ENCODE peak calls at places on chromosomes 7 and 10, in nine cellular contexts. F is activated naive CD4-positive, alpha-beta T cell; J is GM13977; M is bronchial epithelial cell; E is activated CD8-positive, alpha-beta T cell treated with anti-CD3 and anti-CD28 coated beads for 36 hours; D is stimulated activated naive CD8-positive, alpha-beta T cell treated with anti-CD3 and anti-CD28 coated beads, Interleukin-15, amount 100 ng/mL, for 72 hours; U is T-cell; Z is iPS DF 6.9; X is aorta. H is an unnamed sample.

GRCh38 chr7:106075937-106076336 is 36.2 kb downstream of the SYPL1 start:
- DNase-seq in F (no peak), J (no peak), M (no peak), E (no peak), D (no peak), U (no peak), Z (no peak), X (no peak), H (no peak)

GRCh38 chr10:119658274-119658673 is 7.1 kb downstream of the BAG3 start:
- DNase-seq in F (no peak), J (no peak), M (peak; percentile 91), E (no peak), D (no peak), U (no peak), Z (no peak), X (peak; percentile 94), H (no peak)

GRCh38 chr10:79463578-79464496 is 18.4 kb upstream of the ZCCHC24 start:
- DNase-seq in F (no peak), J (no peak), M (no peak), E (no peak), D (no peak), U (no peak), Z (no peak), X (no peak), H (no peak)

GRCh38 chr7:120332433-120332832 is 59.5 kb downstream of the KCND2 start:
- DNase-seq in F (no peak), J (no peak), M (no peak), E (no peak), D (no peak), U (no peak), Z (no peak), X (no peak), H (no peak)

GRCh38 chr10:75197906-75198305 is 12.7 kb upstream of the VDAC2 start:
- DNase-seq in F (no peak), J (no peak), M (no peak), E (no peak), D (no peak), U (no peak), Z (no peak), X (no peak), H (no peak)

GRCh38 chr10:130046591-130046990 is 64.0 kb downstream of the C10orf143 start:
- DNase-seq in F (no peak), J (no peak), M (no peak), E (no peak), D (no peak), U (no peak), Z (no peak), X (peak; percentile 69), H (no peak)

GRCh38 chr7:132185150-132185549 is 391.1 kb downstream of the PLXNA4 start:
- DNase-seq in F (no peak), J (no peak), M (no peak), E (no peak), D (no peak), U (no peak), Z (no peak), X (peak; percentile 58), H (no peak)

GRCh38 chr7:151808296-151809155 is 68.4 kb downstream of the PRKAG2 start:
- DNase-seq in F (no peak), J (no peak), M (peak; percentile 88), E (no peak), D (no peak), U (no peak), Z (no peak), X (peak; percentile 57), H (no peak)

GRCh38 chr10:661891-662605 is 27.4 kb downstream of the DIP2C start:
- DNase-seq in F (no peak), J (no peak), M (no peak), E (no peak), D (no peak), U (no peak), Z (no peak), X (no peak), H (no peak)

GRCh38 chr10:58299580-58299979 is 30.6 kb downstream of the CISD1 start:
- DNase-seq in F (no peak), J (peak; percentile 52), M (peak; percentile 47), E (peak; percentile 74), D (peak; percentile 47), U (peak; percentile 45), Z (peak; percentile 55), X (no peak), H (peak; percentile 40)

GRCh38 chr10:49116509-49117365 is 1.4 kb upstream of the VSTM4 start:
- DNase-seq in F (no peak), J (no peak), M (no peak), E (no peak), D (no peak), U (no peak), Z (no peak), X (no peak), H (no peak)

GRCh38 chr7:29442146-29442545 is 121.5 kb upstream of the PRR15 start:
- DNase-seq in F (no peak), J (no peak), M (peak; percentile 78), E (no peak), D (no peak), U (no peak), Z (no peak), X (no peak), H (no peak)

GRCh38 chr10:109819807-109820206 is 103.5 kb downstream of the XPNPEP1 start:
- DNase-seq in F (no peak), J (no peak), M (no peak), E (no peak), D (no peak), U (no peak), Z (no peak), X (no peak), H (no peak)

GRCh38 chr7:121078701-121079227 is 90.3 kb downstream of the CPED1 start:
- DNase-seq in F (no peak), J (no peak), M (no peak), E (no peak), D (no peak), U (no peak), Z (no peak), X (no peak), H (no peak)

GRCh38 chr10:118080817-118081216 is 34.1 kb upstream of the RAB11FIP2 start:
- DNase-seq in F (no peak), J (no peak), M (no peak), E (no peak), D (no peak), U (no peak), Z (no peak), X (no peak), H (no peak)

GRCh38 chr10:13788701-13789447 is 202.1 kb downstream of the PRPF18 start:
- DNase-seq in F (no peak), J (no peak), M (no peak), E (peak; percentile 17), D (no peak), U (no peak), Z (no peak), X (peak; percentile 91), H (peak; percentile 19)

GRCh38 chr7:83271212-83272099 is 108.8 kb upstream of the PCLO start:
- DNase-seq in F (no peak), J (no peak), M (peak; percentile 57), E (no peak), D (no peak), U (no peak), Z (no peak), X (no peak), H (no peak)

GRCh38 chr7:20283385-20283784 is 47.3 kb upstream of the ITGB8 start:
- DNase-seq in F (no peak), J (no peak), M (no peak), E (no peak), D (no peak), U (no peak), Z (no peak), X (no peak), H (no peak)

GRCh38 chr7:74372511-74373111 is 81.1 kb upstream of the GTF2IRD1 start:
- DNase-seq in F (no peak), J (no peak), M (no peak), E (no peak), D (no peak), U (no peak), Z (no peak), X (no peak), H (no peak)

GRCh38 chr10:13707156-13707881 is 120.6 kb downstream of the PRPF18 start:
- DNase-seq in F (no peak), J (peak; percentile 55), M (peak; percentile 80), E (peak; percentile 42), D (peak; percentile 13), U (no peak), Z (peak; percentile 70), X (peak; percentile 87), H (peak; percentile 21)

GRCh38 chr10:58982470-58983239 is 193.8 kb upstream of the PHYHIPL start:
- DNase-seq in F (no peak), J (no peak), M (no peak), E (no peak), D (no peak), U (no peak), Z (no peak), X (no peak), H (no peak)

GRCh38 chr10:33355267-33355666 is 20.8 kb upstream of the NRP1 start:
- DNase-seq in F (no peak), J (no peak), M (no peak), E (no peak), D (no peak), U (no peak), Z (no peak), X (no peak), H (no peak)

GRCh38 chr7:92835851-92836488 is 403 bp downstream of the CDK6 start:
- DNase-seq in F (peak; percentile 26), J (peak; percentile 38), M (no peak), E (peak; percentile 62), D (peak; percentile 59), U (peak; percentile 35), Z (no peak), X (peak; percentile 63), H (peak; percentile 50)

GRCh38 chr7:1533569-1534329 is 3.2 kb downstream of the MAFK start:
- DNase-seq in F (no peak), J (peak; percentile 73), M (peak; percentile 89), E (peak; percentile 74), D (peak; percentile 51), U (no peak), Z (no peak), X (peak; percentile 90), H (no peak)

GRCh38 chr7:139915301-139915863 is 86.3 kb downstream of the TBXAS1 start:
- DNase-seq in F (no peak), J (no peak), M (peak; percentile 62), E (no peak), D (no peak), U (no peak), Z (no peak), X (peak; percentile 9), H (no peak)

GRCh38 chr10:33802566-33802965 is 468.1 kb upstream of the NRP1 start:
- DNase-seq in F (no peak), J (no peak), M (no peak), E (no peak), D (no peak), U (no peak), Z (no peak), X (no peak), H (no peak)

GRCh38 chr7:105838273-105839141 is 37.9 kb downstream of the ATXN7L1 start:
- DNase-seq in F (no peak), J (no peak), M (peak; percentile 21), E (no peak), D (no peak), U (no peak), Z (no peak), X (no peak), H (no peak)

GRCh38 chr7:135247746-135248471 is 14.3 kb downstream of the STRA8 start:
- DNase-seq in F (no peak), J (no peak), M (no peak), E (no peak), D (no peak), U (no peak), Z (no peak), X (no peak), H (no peak)

GRCh38 chr10:87092356-87092860 is 2.2 kb downstream of the GLUD1 start:
- DNase-seq in F (no peak), J (no peak), M (peak; percentile 34), E (no peak), D (peak; percentile 13), U (no peak), Z (no peak), X (no peak), H (no peak)

H was measured in CD8-positive, alpha-beta memory T cell.